ENCODE peak calls at places on chromosome 14, in five cellular contexts. H is Karpas-422, Z is hepatocyte, Q is left lung, E is tibial artery. G is an unnamed sample. For H3K36me3, the result is how much of the 10 kb centered on the place peaks cover.

GRCh38 chr14:60643443-60644402 is 5.6 kb downstream of the SIX1 start:
- DNase-seq in H (no peak), Z (peak), Q (no peak), E (peak), G (no peak)

GRCh38 chr14:31411218-31411727 is 9.1 kb downstream of the HEATR5A start:
- DNase-seq in H (no peak), Z (peak), Q (no peak), E (no peak), G (no peak)

GRCh38 chr14:22598896-22599244 is 770 bp downstream of the ABHD4 start:
- DNase-seq in H (peak), Z (peak), Q (peak), E (peak), G (peak)

GRCh38 chr14:104371031-104371430 is 208.5 kb upstream of the C14orf180 start:
- DNase-seq in H (no peak), Z (no peak), Q (no peak), E (no peak), G (no peak)

GRCh38 chr14:69072584-69072983 is 80.3 kb downstream of the DCAF5 start:
- DNase-seq in H (no peak), Z (no peak), Q (no peak), E (no peak), G (no peak)

GRCh38 chr14:36315159-36315853 is 5.1 kb downstream of the MBIP start:
- DNase-seq in H (no peak), Z (no peak), Q (no peak), E (no peak), G (no peak)

GRCh38 chr14:91980157-91980556 is 32.7 kb upstream of the FBLN5 start:
- DNase-seq in H (no peak), Z (peak), Q (no peak), E (no peak), G (no peak)

GRCh38 chr14:94388027-94388895 is at the start of gene SERPINA1:
- DNase-seq in H (no peak), Z (peak), Q (peak), E (no peak), G (peak)

GRCh38 chr14:88323086-88323519 is at the start of gene KCNK10:
- DNase-seq in H (no peak), Z (no peak), Q (no peak), E (no peak), G (no peak)

GRCh38 chr14:99497894-99498293 is 16.7 kb downstream of the CCNK start:
- DNase-seq in H (no peak), Z (no peak), Q (no peak), E (no peak), G (no peak)
- H3K36me3 ChIP-seq in H (half or more), Z (under half), Q (half or more), E (half or more), G (under half)

DNA sequence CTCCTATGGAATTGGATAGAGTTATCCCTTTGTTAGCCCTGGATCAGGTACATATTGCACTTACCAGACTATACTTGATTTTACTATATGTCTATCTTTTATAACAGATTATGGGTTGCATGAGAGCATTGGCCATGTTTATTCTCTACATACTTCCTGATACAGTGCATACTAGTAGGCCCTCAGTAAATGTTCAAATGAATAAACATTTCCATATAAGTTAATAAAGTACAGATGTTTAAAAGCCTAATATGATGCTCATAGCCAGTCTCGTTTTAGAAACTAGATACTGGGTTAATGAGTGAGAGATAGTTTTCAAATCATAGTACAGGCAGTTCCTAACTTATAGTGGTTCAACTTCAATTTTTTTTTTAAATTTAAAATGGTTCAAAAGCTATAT is 39.5 kb upstream of the TOMM20L start:
- DNase-seq in H (no peak), Z (no peak), Q (no peak), E (no peak), G (no peak)
- H3K36me3 ChIP-seq in H (half or more), Z (under half), Q (under half), E (half or more), G (under half)

DNA sequence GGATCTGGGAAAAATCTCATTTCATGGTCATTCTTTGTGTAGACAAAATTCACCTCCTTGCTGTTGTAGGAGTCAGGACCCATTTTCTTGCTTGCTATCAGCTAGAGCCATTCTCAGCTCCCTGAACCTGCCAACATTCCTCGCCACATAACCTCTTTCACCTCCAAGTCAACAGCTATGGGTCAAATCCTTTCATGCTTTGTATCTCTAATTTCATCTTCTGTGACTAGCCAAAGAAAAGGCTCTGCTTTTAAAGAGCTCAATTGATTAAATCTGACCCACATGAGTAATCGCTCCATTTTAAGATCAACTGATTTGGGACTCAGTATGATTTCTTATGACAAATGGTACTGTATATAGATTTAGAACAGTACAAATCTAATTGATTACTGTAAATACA is 89.2 kb upstream of the FOXG1 start:
- DNase-seq in H (no peak), Z (no peak), Q (no peak), E (no peak), G (no peak)
- H3K36me3 ChIP-seq in H (under half), Z (under half), Q (under half), E (under half), G (under half)

GRCh38 chr14:70646705-70647104 is 5.0 kb downstream of the TTC9 start:
- DNase-seq in H (no peak), Z (no peak), Q (no peak), E (no peak), G (no peak)

GRCh38 chr14:70649803-70650202 is 8.1 kb downstream of the TTC9 start:
- DNase-seq in H (no peak), Z (no peak), Q (no peak), E (no peak), G (no peak)

GRCh38 chr14:70651522-70651921 is 9.8 kb downstream of the TTC9 start:
- DNase-seq in H (no peak), Z (no peak), Q (no peak), E (no peak), G (no peak)

GRCh38 chr14:70645892-70646291 is 4.2 kb downstream of the TTC9 start:
- DNase-seq in H (no peak), Z (no peak), Q (no peak), E (no peak), G (no peak)

GRCh38 chr14:70648374-70648773 is 6.7 kb downstream of the TTC9 start:
- DNase-seq in H (no peak), Z (no peak), Q (no peak), E (no peak), G (no peak)
- H3K36me3 ChIP-seq in H (under half), Z (under half), Q (under half), E (under half), G (under half)

GRCh38 chr14:102691763-102692162 is 85.5 kb upstream of the TRAF3 start:
- DNase-seq in H (no peak), Z (no peak), Q (no peak), E (no peak), G (no peak)

GRCh38 chr14:102693006-102693755 is 84.1 kb upstream of the TRAF3 start:
- DNase-seq in H (no peak), Z (peak), Q (no peak), E (no peak), G (no peak)

GRCh38 chr14:102690509-102691286 is 86.6 kb upstream of the TRAF3 start:
- DNase-seq in H (no peak), Z (peak), Q (no peak), E (no peak), G (peak)

GRCh38 chr14:102694530-102695171 is 82.6 kb upstream of the TRAF3 start:
- DNase-seq in H (peak), Z (peak), Q (no peak), E (peak), G (peak)

GRCh38 chr14:102692334-102692733 is 84.9 kb upstream of the TRAF3 start:
- DNase-seq in H (peak), Z (no peak), Q (no peak), E (no peak), G (no peak)
- H3K36me3 ChIP-seq in H (under half), Z (under half), Q (under half), E (under half), G (under half)

GRCh38 chr14:75010472-75010871 is 7.8 kb downstream of the EIF2B2 start:
- DNase-seq in H (no peak), Z (no peak), Q (no peak), E (no peak), G (no peak)

GRCh38 chr14:75009176-75009575 is 6.5 kb downstream of the EIF2B2 start:
- DNase-seq in H (no peak), Z (no peak), Q (no peak), E (no peak), G (no peak)

GRCh38 chr14:75013290-75013689 is 10.6 kb downstream of the EIF2B2 start:
- DNase-seq in H (no peak), Z (no peak), Q (no peak), E (peak), G (no peak)

GRCh38 chr14:75015496-75015895 is 12.8 kb downstream of the EIF2B2 start:
- DNase-seq in H (no peak), Z (no peak), Q (no peak), E (no peak), G (no peak)

GRCh38 chr14:75011356-75012097 is 8.8 kb downstream of the EIF2B2 start:
- DNase-seq in H (no peak), Z (no peak), Q (no peak), E (no peak), G (no peak)
- H3K36me3 ChIP-seq in H (half or more), Z (under half), Q (half or more), E (half or more), G (under half)

DNA sequence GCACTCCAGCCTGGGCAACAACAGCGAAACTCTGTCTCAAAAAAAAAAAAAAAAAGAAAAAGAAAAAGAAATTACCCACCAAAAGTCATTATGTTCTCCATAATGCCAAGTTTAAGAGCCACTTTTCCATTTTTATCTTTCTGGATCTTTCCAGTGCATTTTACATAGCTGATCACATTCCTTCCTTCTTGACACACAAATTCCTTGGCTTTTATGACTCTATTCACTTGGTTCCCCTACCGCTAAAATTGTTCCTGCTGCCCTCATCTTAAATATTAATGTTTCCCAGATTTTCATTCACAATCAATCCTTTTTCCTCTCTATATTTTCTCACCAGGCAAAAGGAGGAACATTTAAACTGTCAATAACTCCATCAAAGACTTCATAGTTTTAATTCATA is 20.2 kb downstream of the KLHL28 start:
- DNase-seq in H (no peak), Z (no peak), Q (no peak), E (no peak), G (no peak)
- H3K36me3 ChIP-seq in H (half or more), Z (under half), Q (half or more), E (half or more), G (under half)

G was measured in Caco-2.